ENCODE peak calls at places on chromosomes 6 and 20, in seven cellular contexts. L is uterus; W is HTR-8/SVneo; E is NCI-H774; F is activated T-helper 1 cell treated with anti-CD3 and anti-CD28 coated beads, Interleukin-12 subunit alpha, Interleukin-12 subunit beta, Interleukin-2, Interleukin-4 antibody, amounts not matched to agents 30 ng/mL and 10 ng/mL and 1 ng/mL, durations not matched to agents 14 hours and 24 hours and 36 hours; B is AG20443; A is right cardiac atrium. Z is an unnamed sample.

GRCh38 chr6:81895511-81896185 is 143.2 kb upstream of the TENT5A start:
- DNase-seq in L (no peak), W (no peak), E (no peak), B (peak; percentile 68), F (no peak), A (no peak), Z (no peak)

GRCh38 chr6:125888989-125889656 is 67.4 kb upstream of the HINT3 start:
- DNase-seq in W (no peak), A (no peak), E (no peak), B (peak; percentile 48), F (peak; percentile 8), L (no peak), Z (no peak)

GRCh38 chr6:91824346-91824745 is 1237.5 kb upstream of the MAP3K7 start:
- DNase-seq in L (no peak), W (no peak), A (no peak), E (no peak), F (no peak), B (no peak), Z (no peak)

GRCh38 chr6:154719433-154719832 is 13.8 kb upstream of the SCAF8 start:
- DNase-seq in A (no peak), E (no peak), L (no peak), B (no peak), W (no peak), F (no peak), Z (no peak)

GRCh38 chr6:138063726-138064125 is 43.5 kb downstream of the PERP start:
- DNase-seq in L (no peak), W (no peak), A (no peak), F (no peak), B (no peak), E (no peak), Z (no peak)

GRCh38 chr6:166707045-166707444 is 80.0 kb upstream of the RPS6KA2 start:
- DNase-seq in B (peak; percentile 77), W (no peak), E (peak; percentile 80), A (peak; percentile 70), L (no peak), F (no peak), Z (peak; percentile 71)

GRCh38 chr6:163751032-163751525 is 336.6 kb downstream of the QKI start:
- DNase-seq in E (no peak), F (peak; percentile 17), L (no peak), A (peak; percentile 61), W (no peak), B (no peak), Z (no peak)

GRCh38 chr20:739736-740135 is 28.6 kb downstream of the SLC52A3 start:
- DNase-seq in E (no peak), L (no peak), W (no peak), B (no peak), A (no peak), F (no peak), Z (no peak)

GRCh38 chr6:21883929-21884328 is 290.4 kb downstream of the SOX4 start:
- DNase-seq in A (no peak), W (no peak), B (no peak), E (no peak), L (no peak), F (no peak), Z (no peak)

GRCh38 chr20:47318596-47319516 is 37.6 kb downstream of the ZMYND8 start:
- DNase-seq in L (peak; percentile 84), F (peak; percentile 4), E (no peak), W (no peak), B (peak; percentile 76), A (peak; percentile 80), Z (no peak)

GRCh38 chr6:94535798-94536197 is 1041.5 kb upstream of the MANEA start:
- DNase-seq in L (no peak), W (no peak), F (no peak), A (no peak), E (no peak), B (no peak), Z (no peak)

GRCh38 chr20:18032977-18033892 is 24.5 kb downstream of the OVOL2 start:
- DNase-seq in B (no peak), E (no peak), W (no peak), F (no peak), L (no peak), A (no peak), Z (no peak)

GRCh38 chr6:18215436-18215835 is 48.9 kb downstream of the DEK start:
- DNase-seq in B (no peak), W (no peak), F (no peak), L (no peak), A (no peak), E (no peak), Z (no peak)

GRCh38 chr6:93889713-93890112 is 470.4 kb upstream of the EPHA7 start:
- DNase-seq in B (no peak), W (no peak), F (no peak), L (no peak), A (no peak), E (no peak), Z (no peak)

GRCh38 chr6:27901801-27902200 is 10.4 kb downstream of the OR2B2 start:
- DNase-seq in E (no peak), B (no peak), L (no peak), A (no peak), W (no peak), F (no peak), Z (no peak)

GRCh38 chr6:21596379-21597242 is 3.1 kb downstream of the SOX4 start:
- DNase-seq in F (peak; percentile 3), E (peak; percentile 66), W (no peak), B (peak; percentile 37), L (peak; percentile 72), A (peak; percentile 85), Z (peak; percentile 50)

GRCh38 chr20:13221673-13222318 is 722 bp downstream of the ISM1 start:
- DNase-seq in B (peak; percentile 90), L (no peak), E (peak; percentile 38), A (peak; percentile 79), W (peak; percentile 29), F (peak; percentile 59), Z (peak; percentile 19)

GRCh38 chr6:390914-391558 is 516 bp upstream of the IRF4 start:
- DNase-seq in W (no peak), E (no peak), A (no peak), F (peak; percentile 44), L (no peak), B (no peak), Z (no peak)

GRCh38 chr6:34543421-34543820 is 12.7 kb downstream of the SPDEF start:
- DNase-seq in E (no peak), A (no peak), W (peak; percentile 59), L (no peak), F (no peak), B (no peak), Z (no peak)

GRCh38 chr6:163293286-163293685 is 121.2 kb upstream of the QKI start:
- DNase-seq in W (no peak), F (no peak), A (no peak), B (no peak), E (no peak), L (no peak), Z (no peak)

GRCh38 chr20:33281550-33282146 is 1.4 kb upstream of the BPIFB1 start:
- DNase-seq in A (no peak), W (no peak), B (no peak), L (no peak), F (no peak), E (no peak), Z (no peak)

GRCh38 chr20:38805958-38806854 is 709 bp downstream of the PPP1R16B start:
- DNase-seq in E (no peak), B (peak; percentile 29), F (peak; percentile 29), W (peak; percentile 39), A (peak; percentile 66), L (no peak), Z (peak; percentile 39)

GRCh38 chr20:31572701-31573554 is 32.2 kb upstream of the ID1 start:
- DNase-seq in E (peak; percentile 100), L (peak; percentile 98), B (peak; percentile 95), A (peak; percentile 97), F (peak; percentile 80), W (peak; percentile 95), Z (peak; percentile 97)